ENCODE peak calls at places on chromosomes 11 and 22, in seven cellular contexts. Z is HCT116, Q is HepG2, H is endothelial cell of umbilical vein, T is Panc1, V is SK-N-SH, R is stomach. E is an unnamed sample.

GRCh38 chr22:25970996-25971811 is 198.1 kb upstream of the SEZ6L start:
- DNase-seq in R (no peak), T (no peak), V (no peak), Q (no peak), Z (no peak), H (no peak), E (no peak)

GRCh38 chr22:35726933-35727332 is 9.3 kb downstream of the APOL5 start:
- DNase-seq in H (no peak), T (no peak), Z (no peak), R (peak; percentile 21), Q (no peak), V (no peak), E (no peak)

GRCh38 chr11:9783986-9784385 is 120.1 kb downstream of the SWAP70 start:
- DNase-seq in Q (no peak), T (no peak), H (no peak), Z (no peak), V (no peak), R (no peak), E (no peak)

GRCh38 chr11:12046636-12047236 is 38.3 kb upstream of the DKK3 start:
- DNase-seq in V (no peak), R (no peak), T (no peak), H (no peak), Z (no peak), Q (no peak), E (no peak)

GRCh38 chr11:64960719-64961118 is 11.2 kb downstream of the MAJIN start:
- DNase-seq in Q (peak; percentile 9), T (no peak), R (no peak), V (peak; percentile 54), H (no peak), Z (no peak), E (no peak)

GRCh38 chr11:115161876-115162275 is 342.3 kb downstream of the CADM1 start:
- DNase-seq in Q (no peak), R (no peak), Z (no peak), V (peak; percentile 69), H (no peak), T (no peak), E (no peak)

GRCh38 chr11:19311306-19312030 is 70.7 kb upstream of the E2F8 start:
- DNase-seq in Q (peak; percentile 23), R (peak; percentile 76), V (peak; percentile 66), Z (peak; percentile 31), T (peak; percentile 41), H (peak; percentile 62), E (peak; percentile 50)

GRCh38 chr22:41682033-41682807 is 6.4 kb downstream of the SNU13 start:
- DNase-seq in T (no peak), Z (peak; percentile 73), V (peak; percentile 85), Q (peak; percentile 80), R (peak; percentile 90), H (peak; percentile 90), E (peak; percentile 72)

GRCh38 chr11:44171518-44171917 is 76.0 kb downstream of the EXT2 start:
- DNase-seq in H (no peak), T (no peak), V (peak; percentile 78), Q (no peak), R (no peak), Z (no peak), E (no peak)

GRCh38 chr11:90510839-90511238 is 288.0 kb upstream of the CHORDC1 start:
- DNase-seq in H (no peak), Q (no peak), T (no peak), V (no peak), Z (no peak), R (no peak), E (no peak)

GRCh38 chr11:43649921-43650320 is 30.6 kb upstream of the HSD17B12 start:
- DNase-seq in V (no peak), R (no peak), Z (no peak), H (no peak), Q (no peak), T (no peak), E (no peak)

GRCh38 chr11:86790073-86790727 is 10.1 kb upstream of the PRSS23 start:
- DNase-seq in T (no peak), V (no peak), Q (no peak), Z (no peak), H (no peak), R (no peak), E (no peak)

GRCh38 chr11:19814421-19814820 is 101.8 kb downstream of the NAV2 start:
- DNase-seq in T (no peak), H (no peak), V (no peak), Q (no peak), Z (no peak), R (no peak), E (no peak)

GRCh38 chr11:18203723-18204122 is 31.1 kb downstream of the MRGPRX4 start:
- DNase-seq in H (peak; percentile 5), V (peak; percentile 69), Q (peak; percentile 31), R (no peak), Z (peak; percentile 8), T (no peak), E (no peak)

GRCh38 chr11:3229673-3230630 is 2.3 kb downstream of the MRGPRE start:
- DNase-seq in H (no peak), T (no peak), V (peak; percentile 20), R (no peak), Z (no peak), Q (no peak), E (no peak)

GRCh38 chr11:104968856-104969776 is 742 bp upstream of the CASP4 start:
- DNase-seq in T (peak; percentile 30), Z (no peak), H (peak; percentile 64), V (no peak), R (no peak), Q (peak; percentile 50), E (peak; percentile 14)

GRCh38 chr11:119592642-119593041 is 136.4 kb downstream of the NECTIN1 start:
- DNase-seq in V (no peak), T (no peak), Q (no peak), R (no peak), H (no peak), Z (no peak), E (peak; percentile 69)

GRCh38 chr11:23765862-23766261 is 731.0 kb upstream of the LUZP2 start:
- DNase-seq in V (no peak), R (no peak), Q (no peak), H (no peak), Z (no peak), T (no peak), E (no peak)

GRCh38 chr11:23767576-23767975 is 729.3 kb upstream of the LUZP2 start:
- DNase-seq in V (no peak), Z (no peak), R (no peak), Q (no peak), H (no peak), T (no peak), E (no peak)

GRCh38 chr11:23769214-23769613 is 727.6 kb upstream of the LUZP2 start:
- DNase-seq in H (no peak), T (no peak), Q (no peak), Z (no peak), V (no peak), R (no peak), E (no peak)

GRCh38 chr11:23764285-23764684 is 732.6 kb upstream of the LUZP2 start:
- DNase-seq in Z (no peak), T (no peak), V (no peak), Q (no peak), R (no peak), H (no peak), E (no peak)
- H3K9me3 ChIP-seq in Z (peaks cover 13% of the 10 kb centered on the region), T (peaks cover 9% of the 10 kb centered on the region), V (peaks cover 12% of the 10 kb centered on the region), Q (peaks cover 37% of the 10 kb centered on the region), R (peaks cover 5% of the 10 kb centered on the region), H (no peaks in the 10 kb centered on the region), E (no peaks in the 10 kb centered on the region)

GRCh38 chr11:26078217-26078821 is 253.6 kb upstream of the ANO3 start:
- DNase-seq in H (no peak), Z (no peak), V (no peak), T (no peak), Q (no peak), R (no peak), E (no peak)

GRCh38 chr11:26088391-26088790 is 243.5 kb upstream of the ANO3 start:
- DNase-seq in V (no peak), Z (no peak), Q (no peak), R (no peak), T (no peak), H (peak; percentile 68), E (no peak)

GRCh38 chr11:26087095-26087935 is 244.6 kb upstream of the ANO3 start:
- DNase-seq in Z (no peak), Q (no peak), V (no peak), H (no peak), T (no peak), R (no peak), E (no peak)

GRCh38 chr11:26079966-26080365 is 252.0 kb upstream of the ANO3 start:
- DNase-seq in V (no peak), Q (no peak), R (no peak), Z (no peak), H (no peak), T (no peak), E (no peak)

GRCh38 chr11:26084313-26084712 is 247.6 kb upstream of the ANO3 start:
- DNase-seq in H (no peak), Z (no peak), R (no peak), T (no peak), V (no peak), Q (no peak), E (no peak)
- TF ChIP-seq POLR2AphosphoS5 in H (no peak), Z (no peak), R (no peak), T (no peak), V (no peak), Q (no peak), E (no peak)

DNA sequence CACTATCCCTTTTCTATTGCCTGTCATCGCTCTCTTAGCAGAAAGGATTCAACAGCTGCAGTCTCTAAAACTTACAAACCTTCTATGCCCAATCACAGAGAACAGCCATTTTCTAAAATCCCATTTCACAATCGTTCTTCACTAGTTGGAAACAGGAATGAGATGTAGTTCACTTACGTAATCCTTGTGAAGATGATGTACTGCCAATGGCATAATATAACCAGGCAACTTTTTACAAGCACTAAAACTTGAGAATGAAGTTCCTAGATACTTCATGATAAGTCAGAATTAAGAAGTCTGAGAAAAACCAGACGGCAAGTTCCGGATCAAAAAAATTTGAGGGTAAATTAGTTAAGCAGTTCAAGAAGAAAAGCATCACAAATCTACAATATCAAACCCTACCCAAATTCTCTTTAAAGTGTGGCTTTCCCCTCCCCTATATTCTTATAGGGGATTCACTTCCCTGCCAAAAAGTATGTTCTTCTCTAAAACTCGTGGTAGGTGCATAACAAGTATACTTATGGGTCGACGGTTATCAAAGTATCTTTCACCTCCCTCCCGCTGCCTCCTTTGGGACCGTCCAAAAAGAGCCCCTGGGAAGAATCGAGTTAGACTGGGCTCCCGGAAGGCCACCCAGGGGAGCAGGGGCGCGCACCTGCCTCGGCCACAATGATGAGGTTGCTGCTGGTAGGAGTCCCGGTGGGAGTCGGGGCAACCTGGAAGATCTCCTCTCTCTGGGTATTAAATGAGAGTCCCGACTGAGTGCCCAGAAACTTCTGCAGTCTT is 666 bp downstream of the MSANTD4 start:
- DNase-seq in Z (no peak), H (no peak), Q (peak; percentile 10), T (no peak), R (no peak), V (no peak), E (no peak)
- H3K4me1 ChIP-seq in Z (peaks cover 14% of the 10 kb centered on the region), H (peaks cover 17% of the 10 kb centered on the region), Q (peaks cover 28% of the 10 kb centered on the region), T (peaks cover 15% of the 10 kb centered on the region), R (peaks cover 15% of the 10 kb centered on the region), V (no peaks in the 10 kb centered on the region), E (no peaks in the 10 kb centered on the region)

DNA sequence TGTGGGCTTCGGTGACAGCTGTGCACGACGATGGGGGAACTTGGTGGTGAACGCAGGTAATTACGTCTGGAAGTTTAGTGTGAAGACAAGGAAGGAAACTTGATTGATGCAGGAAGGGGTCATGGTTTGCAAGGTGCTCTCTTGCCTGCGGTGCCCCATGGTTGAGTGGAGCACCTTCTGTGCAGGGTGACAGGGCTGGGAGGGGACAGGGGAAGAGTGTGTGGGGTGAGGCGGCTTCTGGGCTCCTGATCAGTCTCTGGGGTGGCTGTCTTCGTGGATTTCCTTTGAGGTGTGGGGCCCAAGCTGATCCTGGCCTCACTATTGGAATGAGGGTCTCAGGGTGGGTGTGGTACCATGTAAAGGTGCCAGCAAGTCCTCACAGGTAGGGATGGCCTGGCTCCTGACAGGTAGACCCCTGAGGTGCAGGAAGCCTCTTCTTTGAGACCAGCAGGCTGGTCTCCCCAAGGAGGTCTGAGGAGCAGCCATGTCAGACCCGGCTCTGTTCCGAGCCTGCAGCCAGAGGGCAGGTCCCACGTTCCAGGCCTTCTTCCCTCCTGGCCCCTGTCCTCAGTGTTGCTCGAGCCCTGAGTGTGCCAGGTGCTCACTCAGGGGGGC is 1020.1 kb downstream of the TBC1D22A start:
- DNase-seq in H (no peak), Z (no peak), V (no peak), Q (no peak), T (no peak), R (no peak), E (no peak)
- H3K9me3 ChIP-seq in H (peaks cover 7% of the 10 kb centered on the region), Z (peaks cover 8% of the 10 kb centered on the region), V (no peaks in the 10 kb centered on the region), Q (no peaks in the 10 kb centered on the region), T (no peaks in the 10 kb centered on the region), R (peaks cover 23% of the 10 kb centered on the region), E (no peaks in the 10 kb centered on the region)